ENCODE peak calls at places on chromosomes 1 and 21, in eight cellular contexts. G, Q, I, O, U, M, X and T are unnamed samples.

GRCh38 chr1:17098440-17099317 is 20.6 kb downstream of the PADI2 start:
- DNase-seq in G (no peak), Q (peak), I (no peak), O (no peak), U (no peak), M (no peak), X (no peak), T (peak)

GRCh38 chr1:113758631-113759340 is 500 bp downstream of the PHTF1 start:
- DNase-seq in G (peak), Q (peak), I (peak), O (no peak), U (peak), M (peak), X (peak), T (peak)

GRCh38 chr1:234608026-234608719 is 1.8 kb downstream of the IRF2BP2 start:
- DNase-seq in G (peak), Q (peak), I (peak), O (no peak), U (peak), M (peak), X (peak), T (peak)

GRCh38 chr1:8026976-8027747 is 1.1 kb upstream of the ERRFI1 start:
- DNase-seq in G (no peak), Q (no peak), I (peak), O (no peak), U (peak), M (no peak), X (no peak), T (peak)

GRCh38 chr1:199956005-199956404 is 71.5 kb upstream of the NR5A2 start:
- DNase-seq in G (no peak), Q (no peak), I (peak), O (no peak), U (no peak), M (no peak), X (no peak), T (no peak)

GRCh38 chr1:161719325-161719611 is 2.1 kb upstream of the FCRLB start:
- DNase-seq in G (no peak), Q (no peak), I (no peak), O (no peak), U (no peak), M (no peak), X (peak), T (no peak)

GRCh38 chr1:39898648-39899603 is 2.8 kb downstream of the MYCL start:
- DNase-seq in G (no peak), Q (peak), I (peak), O (peak), U (no peak), M (peak), X (no peak), T (peak)

GRCh38 chr1:62746086-62746808 is 37.7 kb upstream of the ATG4C start:
- DNase-seq in G (no peak), Q (peak), I (no peak), O (no peak), U (no peak), M (peak), X (peak), T (peak)

GRCh38 chr1:224500802-224501201 is 66.2 kb upstream of the WDR26 start:
- DNase-seq in G (no peak), Q (no peak), I (no peak), O (no peak), U (no peak), M (no peak), X (peak), T (no peak)

GRCh38 chr1:221837886-221838285 is 96.0 kb upstream of the DUSP10 start:
- DNase-seq in G (no peak), Q (no peak), I (no peak), O (no peak), U (no peak), M (peak), X (peak), T (no peak)

GRCh38 chr21:44300262-44300959 is 558 bp downstream of the PFKL start:
- DNase-seq in G (peak), Q (peak), I (peak), O (no peak), U (peak), M (peak), X (peak), T (peak)

GRCh38 chr1:229015791-229016190 is 255.1 kb upstream of the RAB4A start:
- DNase-seq in G (no peak), Q (no peak), I (no peak), O (no peak), U (no peak), M (no peak), X (no peak), T (no peak)

GRCh38 chr1:150931773-150932172 is 5.6 kb downstream of the SETDB1 start:
- DNase-seq in G (no peak), Q (peak), I (no peak), O (no peak), U (no peak), M (no peak), X (peak), T (peak)

GRCh38 chr1:24321712-24322635 is 2.8 kb downstream of the GRHL3 start:
- DNase-seq in G (peak), Q (peak), I (peak), O (peak), U (peak), M (peak), X (peak), T (peak)

GRCh38 chr1:43284711-43285110 is 670 bp downstream of the C1orf210 start:
- DNase-seq in G (no peak), Q (no peak), I (peak), O (no peak), U (no peak), M (no peak), X (no peak), T (no peak)

GRCh38 chr1:73717971-73718370 is 480.0 kb downstream of the LRRIQ3 start:
- DNase-seq in G (no peak), Q (no peak), I (no peak), O (no peak), U (no peak), M (no peak), X (no peak), T (no peak)

GRCh38 chr1:59043796-59044195 is 253.1 kb upstream of the FGGY start:
- DNase-seq in G (no peak), Q (peak), I (peak), O (peak), U (peak), M (no peak), X (no peak), T (peak)

GRCh38 chr1:165871311-165872067 is 44.1 kb downstream of the UCK2 start:
- DNase-seq in G (peak), Q (peak), I (peak), O (no peak), U (peak), M (peak), X (peak), T (peak)

GRCh38 chr1:170670751-170671628 is 7.1 kb downstream of the PRRX1 start:
- DNase-seq in G (no peak), Q (no peak), I (peak), O (no peak), U (peak), M (peak), X (peak), T (peak)